ENCODE peak calls at places on chromosomes 1 and 21, in four cellular contexts. One of them, this sample, is unnamed.
A peak's percentile ranks its signal among the peaks of the same experiment; 100 is the strongest.

GRCh38 chr21:45504021-45504515 is 38.2 kb downstream of the SLC19A1 start:
- DNase-seq in epithelial cell of esophagus: no peak
- DNase-seq in heart left ventricle: peak; percentile 16
- DNase-seq in cardiac muscle cell: no peak
- DNase-seq in this sample: no peak

GRCh38 chr1:151267760-151268159 is 13.2 kb downstream of the PSMD4 start:
- DNase-seq in epithelial cell of esophagus: peak; percentile 88
- DNase-seq in cardiac muscle cell: no peak
- DNase-seq in heart left ventricle: no peak
- DNase-seq in this sample: no peak

GRCh38 chr1:6098303-6099215 is 52.9 kb downstream of the KCNAB2 start:
- DNase-seq in epithelial cell of esophagus: no peak
- DNase-seq in heart left ventricle: peak; percentile 57
- DNase-seq in cardiac muscle cell: no peak
- DNase-seq in this sample: peak; percentile 87

GRCh38 chr21:45258476-45258875 is 29.2 kb downstream of the POFUT2 start:
- DNase-seq in cardiac muscle cell: no peak
- DNase-seq in epithelial cell of esophagus: no peak
- DNase-seq in heart left ventricle: no peak
- DNase-seq in this sample: no peak

GRCh38 chr1:21174638-21175323 is 1.9 kb downstream of the EIF4G3 start:
- DNase-seq in epithelial cell of esophagus: peak; percentile 73
- DNase-seq in heart left ventricle: no peak
- DNase-seq in cardiac muscle cell: no peak
- DNase-seq in this sample: no peak

GRCh38 chr1:51780927-51781326 is 97.6 kb downstream of the NRDC start:
- DNase-seq in cardiac muscle cell: no peak
- DNase-seq in epithelial cell of esophagus: no peak
- DNase-seq in heart left ventricle: no peak
- DNase-seq in this sample: no peak

GRCh38 chr1:117664314-117664713 is 58.5 kb downstream of the TENT5C start:
- DNase-seq in cardiac muscle cell: no peak
- DNase-seq in heart left ventricle: no peak
- DNase-seq in epithelial cell of esophagus: no peak
- DNase-seq in this sample: no peak

GRCh38 chr1:167136191-167136614 is 42.3 kb downstream of the STYXL2 start:
- DNase-seq in epithelial cell of esophagus: peak; percentile 51
- DNase-seq in heart left ventricle: no peak
- DNase-seq in cardiac muscle cell: no peak
- DNase-seq in this sample: peak; percentile 63

GRCh38 chr1:176733661-176734060 is 270.7 kb downstream of the PAPPA2 start:
- DNase-seq in heart left ventricle: no peak
- DNase-seq in cardiac muscle cell: no peak
- DNase-seq in epithelial cell of esophagus: no peak
- DNase-seq in this sample: no peak

GRCh38 chr1:247113094-247113497 is 8.9 kb upstream of the ZNF669 start:
- DNase-seq in epithelial cell of esophagus: peak; percentile 23
- DNase-seq in heart left ventricle: no peak
- DNase-seq in cardiac muscle cell: no peak
- DNase-seq in this sample: no peak

GRCh38 chr1:204741440-204741839 is 55.9 kb upstream of the LRRN2 start:
- DNase-seq in heart left ventricle: no peak
- DNase-seq in epithelial cell of esophagus: no peak
- DNase-seq in cardiac muscle cell: no peak
- DNase-seq in this sample: no peak

GRCh38 chr1:56513095-56513494 is 66.3 kb downstream of the PLPP3 start:
- DNase-seq in epithelial cell of esophagus: no peak
- DNase-seq in cardiac muscle cell: no peak
- DNase-seq in heart left ventricle: peak; percentile 46
- DNase-seq in this sample: no peak
- TF ChIP-seq CTCF in epithelial cell of esophagus: no peak
- TF ChIP-seq CTCF in cardiac muscle cell: no peak
- TF ChIP-seq CTCF in heart left ventricle: no peak
- TF ChIP-seq CTCF in this sample: no peak

GRCh38 chr1:23585321-23586022 is 26.2 kb upstream of the ID3 start:
- DNase-seq in heart left ventricle: no peak
- DNase-seq in epithelial cell of esophagus: peak; percentile 98
- DNase-seq in cardiac muscle cell: no peak
- DNase-seq in this sample: peak; percentile 81
- H3K4me3 ChIP-seq in heart left ventricle: no peak overlapping the region
- H3K4me3 ChIP-seq in epithelial cell of esophagus: no peak overlapping the region
- H3K4me3 ChIP-seq in cardiac muscle cell: no peak overlapping the region
- H3K4me3 ChIP-seq in this sample: no peak overlapping the region

GRCh38 chr21:42496839-42497202 is 797 bp upstream of the RSPH1 start:
- DNase-seq in epithelial cell of esophagus: no peak
- DNase-seq in heart left ventricle: no peak
- DNase-seq in cardiac muscle cell: peak; percentile 37
- DNase-seq in this sample: no peak

GRCh38 chr21:42498012-42498411 is 2.0 kb upstream of the RSPH1 start:
- DNase-seq in cardiac muscle cell: no peak
- DNase-seq in heart left ventricle: no peak
- DNase-seq in epithelial cell of esophagus: no peak
- DNase-seq in this sample: no peak

GRCh38 chr21:42500736-42501135 is 4.7 kb upstream of the RSPH1 start:
- DNase-seq in epithelial cell of esophagus: peak; percentile 54
- DNase-seq in cardiac muscle cell: no peak
- DNase-seq in heart left ventricle: no peak
- DNase-seq in this sample: no peak

GRCh38 chr21:42499430-42500106 is 3.5 kb upstream of the RSPH1 start:
- DNase-seq in cardiac muscle cell: peak; percentile 50
- DNase-seq in epithelial cell of esophagus: no peak
- DNase-seq in heart left ventricle: no peak
- DNase-seq in this sample: no peak

DNA sequence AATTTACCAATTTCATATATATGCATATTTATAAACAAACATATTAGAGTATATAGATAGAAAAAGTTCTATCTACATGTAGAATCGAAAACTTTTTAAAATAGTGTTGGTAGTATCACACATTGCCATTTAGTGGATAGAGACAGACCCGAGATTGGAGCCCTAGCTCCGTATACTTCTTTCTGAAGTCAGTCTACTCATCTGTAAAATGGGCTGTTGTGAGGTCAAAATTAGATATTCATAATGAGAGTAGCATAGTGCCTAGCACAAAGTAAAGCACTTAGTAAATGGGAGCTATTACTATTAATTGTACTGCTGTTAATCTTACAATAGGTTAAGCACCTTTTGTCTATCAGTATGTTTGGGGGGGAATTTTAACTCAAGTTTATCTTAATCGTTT is 4.2 kb upstream of the RSPH1 start:
- DNase-seq in epithelial cell of esophagus: no peak
- DNase-seq in heart left ventricle: no peak
- DNase-seq in cardiac muscle cell: no peak
- DNase-seq in this sample: no peak
- TF ChIP-seq CTCF in epithelial cell of esophagus: no peak
- TF ChIP-seq CTCF in heart left ventricle: no peak
- TF ChIP-seq CTCF in cardiac muscle cell: no peak
- TF ChIP-seq CTCF in this sample: no peak

GRCh38 chr1:153494976-153495535 is 34.6 kb upstream of the S100A7 start:
- DNase-seq in cardiac muscle cell: peak; percentile 95
- DNase-seq in heart left ventricle: peak; percentile 80
- DNase-seq in epithelial cell of esophagus: peak; percentile 67
- DNase-seq in this sample: no peak
- H3K4me3 ChIP-seq in cardiac muscle cell: no peak overlapping the region
- H3K4me3 ChIP-seq in heart left ventricle: no peak overlapping the region
- H3K4me3 ChIP-seq in epithelial cell of esophagus: no peak overlapping the region
- H3K4me3 ChIP-seq in this sample: no peak overlapping the region

GRCh38 chr1:224182057-224182865 is 779 bp upstream of the DEGS1 start:
- DNase-seq in epithelial cell of esophagus: peak; percentile 51
- DNase-seq in heart left ventricle: no peak
- DNase-seq in cardiac muscle cell: no peak
- DNase-seq in this sample: no peak
- TF ChIP-seq CTCF in epithelial cell of esophagus: no peak
- TF ChIP-seq CTCF in heart left ventricle: no peak
- TF ChIP-seq CTCF in cardiac muscle cell: no peak
- TF ChIP-seq CTCF in this sample: no peak

GRCh38 chr21:35023396-35024070 is 25.6 kb downstream of the RUNX1 start:
- DNase-seq in heart left ventricle: no peak
- DNase-seq in epithelial cell of esophagus: no peak
- DNase-seq in cardiac muscle cell: no peak
- DNase-seq in this sample: no peak
- H3K4me3 ChIP-seq in heart left ventricle: no peak overlapping the region
- H3K4me3 ChIP-seq in epithelial cell of esophagus: no peak overlapping the region
- H3K4me3 ChIP-seq in cardiac muscle cell: no peak overlapping the region
- H3K4me3 ChIP-seq in this sample: no peak overlapping the region

GRCh38 chr1:1797731-1798341 is 19.6 kb upstream of the NADK start:
- DNase-seq in heart left ventricle: no peak
- DNase-seq in epithelial cell of esophagus: no peak
- DNase-seq in cardiac muscle cell: no peak
- DNase-seq in this sample: no peak

GRCh38 chr1:1794999-1795398 is 16.7 kb upstream of the NADK start:
- DNase-seq in epithelial cell of esophagus: no peak
- DNase-seq in cardiac muscle cell: no peak
- DNase-seq in heart left ventricle: no peak
- DNase-seq in this sample: no peak

GRCh38 chr1:1793481-1794244 is 15.4 kb upstream of the NADK start:
- DNase-seq in cardiac muscle cell: no peak
- DNase-seq in heart left ventricle: no peak
- DNase-seq in epithelial cell of esophagus: no peak
- DNase-seq in this sample: no peak

GRCh38 chr1:1799716-1800115 is 21.4 kb upstream of the NADK start:
- DNase-seq in cardiac muscle cell: no peak
- DNase-seq in epithelial cell of esophagus: no peak
- DNase-seq in heart left ventricle: no peak
- DNase-seq in this sample: no peak

DNA sequence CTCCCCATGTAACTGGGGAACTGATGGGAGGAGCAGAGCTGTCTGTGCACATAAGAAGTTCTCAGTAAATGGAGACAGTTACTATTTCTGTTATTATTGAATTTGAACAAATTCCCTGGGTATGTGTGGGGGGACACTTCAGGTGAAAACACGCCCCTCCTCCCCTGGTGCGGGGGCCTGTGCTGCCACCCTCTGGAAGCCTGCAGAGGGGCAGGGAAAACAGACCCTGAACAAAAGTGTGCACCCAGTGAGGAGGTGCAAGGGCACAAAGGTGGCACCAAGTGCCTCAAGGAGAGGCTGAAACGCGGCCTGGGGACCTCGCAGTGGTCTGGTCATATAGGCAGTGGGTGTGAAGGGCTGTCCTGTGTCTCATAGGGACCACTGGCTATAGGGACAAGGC is 18.2 kb upstream of the NADK start:
- DNase-seq in heart left ventricle: no peak
- DNase-seq in epithelial cell of esophagus: no peak
- DNase-seq in cardiac muscle cell: no peak
- DNase-seq in this sample: no peak
- TF ChIP-seq CTCF in heart left ventricle: no peak
- TF ChIP-seq CTCF in epithelial cell of esophagus: peak; percentile 11
- TF ChIP-seq CTCF in cardiac muscle cell: peak; percentile 27
- TF ChIP-seq CTCF in this sample: no peak

DNA sequence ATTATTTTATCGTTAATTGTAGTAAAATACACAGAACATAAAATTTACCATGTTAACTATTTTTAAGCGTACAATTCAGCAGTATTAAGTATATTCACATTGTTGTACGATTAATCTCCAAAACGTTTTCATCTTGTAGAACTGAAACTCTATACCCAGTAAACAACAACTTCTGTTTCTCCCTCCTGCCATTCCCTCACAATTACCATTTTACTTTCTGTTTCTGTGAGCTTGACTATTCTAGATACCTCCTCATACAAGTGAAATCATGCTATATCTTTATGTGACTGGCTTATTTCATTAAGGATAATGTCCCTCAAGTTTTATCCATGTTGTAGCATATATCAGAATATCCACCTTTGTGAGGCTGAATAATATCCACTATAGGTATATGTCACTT is 156.8 kb downstream of the ST6GALNAC3 start:
- DNase-seq in heart left ventricle: no peak
- DNase-seq in epithelial cell of esophagus: no peak
- DNase-seq in cardiac muscle cell: no peak
- DNase-seq in this sample: no peak
- H3K4me3 ChIP-seq in heart left ventricle: no peak overlapping the region
- H3K4me3 ChIP-seq in epithelial cell of esophagus: no peak overlapping the region
- H3K4me3 ChIP-seq in cardiac muscle cell: no peak overlapping the region
- H3K4me3 ChIP-seq in this sample: no peak overlapping the region

DNA sequence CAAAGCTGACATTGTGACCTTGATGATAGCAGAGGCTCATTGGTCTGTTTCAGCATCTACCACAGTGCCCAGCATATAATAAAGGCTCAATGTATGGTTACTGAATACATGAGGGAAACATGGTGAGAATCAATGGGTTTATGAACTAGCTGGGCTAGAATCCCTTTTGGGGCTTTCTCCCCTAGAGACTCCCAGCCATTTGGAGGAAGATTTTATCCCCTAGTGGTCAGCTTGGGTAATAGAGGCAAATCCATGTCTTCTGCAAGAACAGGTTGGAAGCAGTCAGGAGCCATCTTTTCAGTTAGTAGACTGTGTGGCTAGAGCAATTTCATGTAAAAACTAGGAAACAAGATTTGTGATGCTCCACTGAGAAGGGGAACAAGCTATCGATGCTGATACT is 15.8 kb upstream of the REG4 start:
- DNase-seq in epithelial cell of esophagus: peak; percentile 8
- DNase-seq in heart left ventricle: no peak
- DNase-seq in cardiac muscle cell: no peak
- DNase-seq in this sample: no peak
- TF ChIP-seq CTCF in epithelial cell of esophagus: peak; percentile 49
- TF ChIP-seq CTCF in heart left ventricle: no peak
- TF ChIP-seq CTCF in cardiac muscle cell: peak; percentile 44
- TF ChIP-seq CTCF in this sample: peak; percentile 51

This sample was measured in HFF-Myc.